ENCODE peak calls at places on chromosomes 6 and 20, in four cellular contexts. One of them, this sample, is unnamed.

GRCh38 chr20:51029556-51029955 is 6.6 kb upstream of the KCNG1 start:
- DNase-seq in B cell: no peak
- DNase-seq in lower lobe of right lung: no peak
- DNase-seq in osteocyte: no peak
- DNase-seq in this sample: no peak

GRCh38 chr6:154164397-154164796 is 125.4 kb downstream of the OPRM1 start:
- DNase-seq in B cell: no peak
- DNase-seq in lower lobe of right lung: no peak
- DNase-seq in osteocyte: no peak
- DNase-seq in this sample: no peak

GRCh38 chr6:13523826-13524622 is 36.6 kb upstream of the GFOD1 start:
- DNase-seq in B cell: no peak
- DNase-seq in lower lobe of right lung: no peak
- DNase-seq in osteocyte: no peak
- DNase-seq in this sample: no peak

GRCh38 chr6:88870728-88871330 is 92.6 kb downstream of the RNGTT start:
- DNase-seq in B cell: peak
- DNase-seq in lower lobe of right lung: no peak
- DNase-seq in osteocyte: no peak
- DNase-seq in this sample: peak

GRCh38 chr6:43763133-43763797 is 6.7 kb upstream of the VEGFA start:
- DNase-seq in B cell: no peak
- DNase-seq in lower lobe of right lung: peak
- DNase-seq in osteocyte: no peak
- DNase-seq in this sample: no peak

GRCh38 chr6:84344005-84344404 is 116.6 kb upstream of the CEP162 start:
- DNase-seq in B cell: no peak
- DNase-seq in lower lobe of right lung: no peak
- DNase-seq in osteocyte: no peak
- DNase-seq in this sample: no peak

GRCh38 chr20:61848851-61849250 is 216.8 kb downstream of the TAF4 start:
- DNase-seq in B cell: no peak
- DNase-seq in lower lobe of right lung: no peak
- DNase-seq in osteocyte: no peak
- DNase-seq in this sample: no peak

GRCh38 chr6:153108320-153108719 is 22.8 kb downstream of the RGS17 start:
- DNase-seq in B cell: no peak
- DNase-seq in lower lobe of right lung: no peak
- DNase-seq in osteocyte: no peak
- DNase-seq in this sample: no peak

GRCh38 chr6:11012976-11013375 is 31.1 kb downstream of the ELOVL2 start:
- DNase-seq in B cell: no peak
- DNase-seq in lower lobe of right lung: no peak
- DNase-seq in osteocyte: no peak
- DNase-seq in this sample: no peak

GRCh38 chr6:112224088-112224487 is 30.3 kb downstream of the LAMA4 start:
- DNase-seq in B cell: no peak
- DNase-seq in lower lobe of right lung: no peak
- DNase-seq in osteocyte: no peak
- DNase-seq in this sample: no peak

GRCh38 chr6:42690872-42691271 is 31.5 kb downstream of the PRPH2 start:
- DNase-seq in B cell: no peak
- DNase-seq in lower lobe of right lung: no peak
- DNase-seq in osteocyte: no peak
- DNase-seq in this sample: no peak

GRCh38 chr20:23293689-23294088 is 56.9 kb upstream of the NXT1 start:
- DNase-seq in B cell: no peak
- DNase-seq in lower lobe of right lung: no peak
- DNase-seq in osteocyte: no peak
- DNase-seq in this sample: no peak

GRCh38 chr6:153032255-153032882 is 29.9 kb upstream of the MTRF1L start:
- DNase-seq in B cell: no peak
- DNase-seq in lower lobe of right lung: no peak
- DNase-seq in osteocyte: no peak
- DNase-seq in this sample: no peak

GRCh38 chr6:13431861-13432465 is 55.4 kb downstream of the GFOD1 start:
- DNase-seq in B cell: no peak
- DNase-seq in lower lobe of right lung: no peak
- DNase-seq in osteocyte: no peak
- DNase-seq in this sample: peak

GRCh38 chr20:45782890-45783289 is 8.8 kb downstream of the WFDC3 start:
- DNase-seq in B cell: no peak
- DNase-seq in lower lobe of right lung: no peak
- DNase-seq in osteocyte: no peak
- DNase-seq in this sample: peak

GRCh38 chr6:116393430-116393829 is 22.7 kb downstream of the DSE start:
- DNase-seq in B cell: peak
- DNase-seq in lower lobe of right lung: no peak
- DNase-seq in osteocyte: no peak
- DNase-seq in this sample: no peak

GRCh38 chr6:27669798-27670301 is 196.9 kb upstream of the ZNF184 start:
- DNase-seq in B cell: no peak
- DNase-seq in lower lobe of right lung: no peak
- DNase-seq in osteocyte: no peak
- DNase-seq in this sample: no peak

GRCh38 chr6:135739288-135739687 is 112.2 kb upstream of the PDE7B start:
- DNase-seq in B cell: no peak
- DNase-seq in lower lobe of right lung: no peak
- DNase-seq in osteocyte: no peak
- DNase-seq in this sample: no peak

GRCh38 chr6:33201147-33201545 is 479 bp downstream of the SLC39A7 start:
- DNase-seq in B cell: no peak
- DNase-seq in lower lobe of right lung: no peak
- DNase-seq in osteocyte: no peak
- DNase-seq in this sample: no peak
- TF ChIP-seq CTCF in B cell: no peak
- TF ChIP-seq CTCF in lower lobe of right lung: no peak
- TF ChIP-seq CTCF in osteocyte: no peak
- TF ChIP-seq CTCF in this sample: no peak

DNA sequence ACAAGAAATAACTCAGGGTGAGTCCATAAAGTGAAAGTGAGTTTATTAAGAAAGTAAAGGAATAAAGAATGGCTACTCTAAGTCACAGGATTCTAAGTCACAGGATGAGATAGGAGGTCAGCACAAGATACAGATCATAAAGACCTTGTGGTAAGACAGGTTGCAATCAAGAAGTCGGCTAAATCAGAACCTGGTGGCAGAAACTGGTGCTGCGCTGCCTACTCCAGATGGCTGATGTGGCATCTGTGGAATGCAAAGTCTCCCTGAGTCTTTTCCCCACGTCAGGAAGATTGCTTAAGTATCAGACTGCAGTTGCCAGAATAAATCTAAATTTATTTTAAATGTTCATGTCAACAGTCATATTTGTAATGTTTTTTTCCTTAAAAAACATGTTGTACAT is 10.7 kb upstream of the KCNK15 start:
- DNase-seq in B cell: no peak
- DNase-seq in lower lobe of right lung: no peak
- DNase-seq in osteocyte: no peak
- DNase-seq in this sample: no peak
- TF ChIP-seq CTCF in B cell: no peak
- TF ChIP-seq CTCF in lower lobe of right lung: peak
- TF ChIP-seq CTCF in osteocyte: peak
- TF ChIP-seq CTCF in this sample: no peak

DNA sequence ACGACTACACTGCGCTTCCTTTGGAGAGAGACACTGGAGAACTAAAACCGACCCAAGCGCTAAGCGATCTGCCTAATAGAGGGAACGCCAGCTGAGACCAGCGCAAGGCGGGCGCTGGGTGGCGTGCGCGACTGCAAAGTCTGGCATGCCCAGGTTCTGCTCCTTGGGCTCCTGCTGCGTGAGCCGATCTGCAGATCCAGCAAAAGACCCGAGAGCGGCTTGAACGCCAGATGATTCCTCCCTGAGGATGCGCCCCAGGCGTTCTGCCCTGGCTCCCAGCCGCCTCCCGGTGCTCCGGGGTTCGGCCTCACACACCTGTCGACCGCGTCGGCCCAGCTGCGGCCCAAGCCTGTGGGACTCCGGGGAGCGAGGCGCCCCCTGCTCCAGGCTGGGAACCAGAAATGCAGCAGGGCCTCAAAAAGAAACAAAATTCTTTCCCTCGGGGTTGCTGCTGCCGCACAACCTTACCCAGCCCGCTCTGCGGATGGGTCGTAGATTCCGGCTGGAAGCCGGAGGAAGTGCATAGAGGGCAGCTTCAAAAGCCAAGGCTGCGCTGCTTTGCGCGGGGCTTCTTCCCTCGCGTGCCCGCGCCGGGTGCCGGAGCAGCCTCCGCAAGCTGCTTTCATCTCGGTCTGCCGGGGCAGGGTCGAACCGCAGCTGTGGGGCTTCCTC is 17.9 kb upstream of the PRDM13 start:
- DNase-seq in B cell: peak
- DNase-seq in lower lobe of right lung: peak
- DNase-seq in osteocyte: peak
- DNase-seq in this sample: peak
- TF ChIP-seq CTCF in B cell: peak
- TF ChIP-seq CTCF in lower lobe of right lung: peak
- TF ChIP-seq CTCF in osteocyte: peak
- TF ChIP-seq CTCF in this sample: peak

DNA sequence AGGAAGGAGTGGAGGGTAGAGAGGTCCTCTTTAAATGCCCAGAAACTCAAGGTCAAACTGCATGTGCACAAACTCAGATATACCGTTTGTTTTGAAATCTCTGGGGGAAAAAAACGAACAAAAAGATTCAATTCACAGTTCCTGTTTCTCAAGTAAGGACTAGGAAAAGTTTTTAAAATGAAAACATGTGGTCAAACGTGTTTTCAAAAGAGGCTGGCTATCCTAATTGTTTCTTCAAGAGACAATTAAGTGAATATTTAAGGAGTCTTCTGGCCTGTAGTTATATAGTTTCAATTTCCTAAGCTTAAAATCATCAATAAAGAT is 3.1 kb downstream of the RSPO3 start:
- DNase-seq in B cell: no peak
- DNase-seq in lower lobe of right lung: no peak
- DNase-seq in osteocyte: no peak
- DNase-seq in this sample: no peak
- TF ChIP-seq CTCF in B cell: peak
- TF ChIP-seq CTCF in lower lobe of right lung: no peak
- TF ChIP-seq CTCF in osteocyte: no peak
- TF ChIP-seq CTCF in this sample: no peak

GRCh38 chr6:131923356-131923755 is 27.8 kb downstream of the CCN2 start:
- DNase-seq in B cell: peak
- DNase-seq in lower lobe of right lung: no peak
- DNase-seq in osteocyte: no peak
- DNase-seq in this sample: peak
- TF ChIP-seq CTCF in B cell: peak
- TF ChIP-seq CTCF in lower lobe of right lung: peak
- TF ChIP-seq CTCF in osteocyte: peak
- TF ChIP-seq CTCF in this sample: peak

GRCh38 chr6:142334294-142334693 is 32.5 kb downstream of the ADGRG6 start:
- DNase-seq in B cell: no peak
- DNase-seq in lower lobe of right lung: no peak
- DNase-seq in osteocyte: no peak
- DNase-seq in this sample: no peak

GRCh38 chr6:142331075-142331551 is 29.3 kb downstream of the ADGRG6 start:
- DNase-seq in B cell: no peak
- DNase-seq in lower lobe of right lung: no peak
- DNase-seq in osteocyte: no peak
- DNase-seq in this sample: peak

GRCh38 chr6:142331601-142332000 is 29.8 kb downstream of the ADGRG6 start:
- DNase-seq in B cell: no peak
- DNase-seq in lower lobe of right lung: no peak
- DNase-seq in osteocyte: no peak
- DNase-seq in this sample: no peak

GRCh38 chr6:142333431-142333830 is 31.6 kb downstream of the ADGRG6 start:
- DNase-seq in B cell: no peak
- DNase-seq in lower lobe of right lung: no peak
- DNase-seq in osteocyte: no peak
- DNase-seq in this sample: no peak

DNA sequence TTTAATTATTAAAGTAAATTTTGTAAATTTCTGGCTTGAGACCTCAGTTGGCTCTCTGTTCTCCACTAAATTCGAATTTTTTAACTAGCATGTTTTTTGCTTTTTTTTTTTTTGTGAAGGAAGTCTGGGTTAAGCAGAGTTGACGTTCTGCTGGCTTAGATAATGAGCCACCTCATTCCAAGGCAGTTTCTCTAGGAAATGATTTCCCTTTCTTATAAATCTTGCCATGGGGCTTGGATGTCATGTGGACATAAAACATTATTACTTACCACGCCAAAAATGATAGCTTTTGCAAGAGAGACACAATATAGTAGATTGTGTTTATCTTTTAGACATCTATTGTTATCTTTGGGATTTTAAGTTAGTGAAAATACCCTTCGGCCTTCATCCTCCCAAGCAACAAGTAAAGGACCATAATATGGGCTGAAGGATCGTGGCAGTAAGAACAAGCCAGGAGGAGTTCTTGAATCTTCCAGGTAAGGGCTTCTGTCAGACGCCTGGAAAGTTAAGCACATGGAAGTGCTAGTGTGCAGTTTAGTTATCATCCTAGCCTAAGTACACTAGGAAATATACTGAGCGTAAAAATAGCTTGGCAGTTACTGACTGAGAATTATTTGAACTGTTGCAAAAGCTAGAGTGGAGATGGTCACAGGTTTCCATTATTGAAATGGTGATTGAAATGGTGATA is 30.7 kb downstream of the ADGRG6 start:
- DNase-seq in B cell: no peak
- DNase-seq in lower lobe of right lung: no peak
- DNase-seq in osteocyte: no peak
- DNase-seq in this sample: no peak
- TF ChIP-seq CTCF in B cell: no peak
- TF ChIP-seq CTCF in lower lobe of right lung: no peak
- TF ChIP-seq CTCF in osteocyte: no peak
- TF ChIP-seq CTCF in this sample: no peak

This sample was measured in activated CD8-positive, alpha-beta T cell treated with anti-CD3 and anti-CD28 coated beads for 36 hours.